ENCODE peak calls at places on chromosomes 4 and X, in four cellular contexts. One of them, this sample, is unnamed.

GRCh38 chr4:159291176-159291575 is 188.3 kb downstream of the RAPGEF2 start:
- DNase-seq in Peyer's patch: no peak
- DNase-seq in gastrocnemius medialis: no peak
- DNase-seq in aorta: no peak
- DNase-seq in this sample: no peak

GRCh38 chr4:94332983-94333590 is 9.5 kb downstream of the HPGDS start:
- DNase-seq in Peyer's patch: no peak
- DNase-seq in gastrocnemius medialis: no peak
- DNase-seq in aorta: no peak
- DNase-seq in this sample: no peak

GRCh38 chr4:170030121-170030520 is 3.9 kb upstream of the MFAP3L start:
- DNase-seq in Peyer's patch: no peak
- DNase-seq in gastrocnemius medialis: no peak
- DNase-seq in aorta: no peak
- DNase-seq in this sample: no peak

GRCh38 chr4:113384600-113384999 is 335.1 kb downstream of the ANK2 start:
- DNase-seq in Peyer's patch: no peak
- DNase-seq in gastrocnemius medialis: no peak
- DNase-seq in aorta: no peak
- DNase-seq in this sample: no peak

GRCh38 chrX:76148753-76149152 is 24.1 kb upstream of the PBDC1 start:
- DNase-seq in Peyer's patch: peak; percentile 63
- DNase-seq in gastrocnemius medialis: no peak
- DNase-seq in aorta: peak; percentile 52
- DNase-seq in this sample: peak; percentile 27

GRCh38 chr4:2417765-2418651 is at the start of gene ZFYVE28:
- DNase-seq in Peyer's patch: no peak
- DNase-seq in gastrocnemius medialis: no peak
- DNase-seq in aorta: peak; percentile 70
- DNase-seq in this sample: peak; percentile 36

GRCh38 chr4:8332891-8333331 is 63.4 kb downstream of the HTRA3 start:
- DNase-seq in Peyer's patch: no peak
- DNase-seq in gastrocnemius medialis: no peak
- DNase-seq in aorta: peak; percentile 21
- DNase-seq in this sample: peak; percentile 1

GRCh38 chr4:3777669-3778068 is 11.5 kb downstream of the ADRA2C start:
- DNase-seq in Peyer's patch: no peak
- DNase-seq in gastrocnemius medialis: no peak
- DNase-seq in aorta: no peak
- DNase-seq in this sample: no peak

GRCh38 chr4:10664408-10664807 is 20.2 kb downstream of the CLNK start:
- DNase-seq in Peyer's patch: no peak
- DNase-seq in gastrocnemius medialis: no peak
- DNase-seq in aorta: peak; percentile 77
- DNase-seq in this sample: no peak

GRCh38 chrX:6448003-6448402 is 86.9 kb downstream of the VCX3A start:
- DNase-seq in Peyer's patch: no peak
- DNase-seq in gastrocnemius medialis: no peak
- DNase-seq in aorta: no peak
- DNase-seq in this sample: no peak

GRCh38 chr4:150012851-150013360 is 65.3 kb upstream of the DCLK2 start:
- DNase-seq in Peyer's patch: no peak
- DNase-seq in gastrocnemius medialis: no peak
- DNase-seq in aorta: no peak
- DNase-seq in this sample: no peak

GRCh38 chrX:88883205-88883604 is 136.2 kb downstream of the CPXCR1 start:
- DNase-seq in Peyer's patch: no peak
- DNase-seq in gastrocnemius medialis: no peak
- DNase-seq in aorta: no peak
- DNase-seq in this sample: no peak

GRCh38 chrX:9611436-9612145 is 146.7 kb downstream of the TBL1X start:
- DNase-seq in Peyer's patch: no peak
- DNase-seq in gastrocnemius medialis: no peak
- DNase-seq in aorta: no peak
- DNase-seq in this sample: peak; percentile 14

GRCh38 chr4:110003401-110004187 is 90.9 kb downstream of the EGF start:
- DNase-seq in Peyer's patch: no peak
- DNase-seq in gastrocnemius medialis: no peak
- DNase-seq in aorta: no peak
- DNase-seq in this sample: no peak

GRCh38 chrX:146186540-146186939 is 368.9 kb downstream of the SLITRK2 start:
- DNase-seq in Peyer's patch: no peak
- DNase-seq in gastrocnemius medialis: no peak
- DNase-seq in aorta: no peak
- DNase-seq in this sample: no peak

GRCh38 chr4:100190643-100191600 is 654 bp upstream of the DDIT4L start:
- DNase-seq in Peyer's patch: no peak
- DNase-seq in gastrocnemius medialis: no peak
- DNase-seq in aorta: no peak
- DNase-seq in this sample: peak; percentile 74

GRCh38 chrX:119375561-119375960 is 23.6 kb upstream of the SLC25A43 start:
- DNase-seq in Peyer's patch: no peak
- DNase-seq in gastrocnemius medialis: no peak
- DNase-seq in aorta: no peak
- DNase-seq in this sample: no peak

GRCh38 chrX:1388651-1389050 is 3.3 kb downstream of the SLC25A6 start:
- DNase-seq in Peyer's patch: no peak
- DNase-seq in gastrocnemius medialis: no peak
- DNase-seq in aorta: peak; percentile 4
- DNase-seq in this sample: no peak

GRCh38 chrX:22109442-22109841 is 77.3 kb downstream of the PHEX start:
- DNase-seq in Peyer's patch: no peak
- DNase-seq in gastrocnemius medialis: no peak
- DNase-seq in aorta: no peak
- DNase-seq in this sample: no peak

GRCh38 chr4:69995526-69996016 is at the start of gene STATH:
- DNase-seq in Peyer's patch: no peak
- DNase-seq in gastrocnemius medialis: no peak
- DNase-seq in aorta: no peak
- DNase-seq in this sample: no peak

GRCh38 chr4:56468097-56468422 is 643 bp downstream of the SRP72 start:
- DNase-seq in Peyer's patch: peak; percentile 29
- DNase-seq in gastrocnemius medialis: no peak
- DNase-seq in aorta: no peak
- DNase-seq in this sample: peak; percentile 27

GRCh38 chr4:97530676-97531075 is 612.6 kb downstream of the STPG2 start:
- DNase-seq in Peyer's patch: no peak
- DNase-seq in gastrocnemius medialis: no peak
- DNase-seq in aorta: no peak
- DNase-seq in this sample: no peak

GRCh38 chr4:137417676-137418075 is 114.6 kb downstream of the PCDH18 start:
- DNase-seq in Peyer's patch: no peak
- DNase-seq in gastrocnemius medialis: no peak
- DNase-seq in aorta: no peak
- DNase-seq in this sample: no peak

GRCh38 chrX:20378291-20378920 is 111.7 kb upstream of the RPS6KA3 start:
- DNase-seq in Peyer's patch: no peak
- DNase-seq in gastrocnemius medialis: no peak
- DNase-seq in aorta: no peak
- DNase-seq in this sample: no peak

GRCh38 chrX:14964500-14964899 is 91.3 kb downstream of the MOSPD2 start:
- DNase-seq in Peyer's patch: no peak
- DNase-seq in gastrocnemius medialis: no peak
- DNase-seq in aorta: no peak
- DNase-seq in this sample: no peak

GRCh38 chrX:55623100-55623499 is at the start of gene FOXR2:
- DNase-seq in Peyer's patch: no peak
- DNase-seq in gastrocnemius medialis: no peak
- DNase-seq in aorta: no peak
- DNase-seq in this sample: no peak

GRCh38 chr4:156227321-156227720 is 273.7 kb upstream of the CTSO start:
- DNase-seq in Peyer's patch: no peak
- DNase-seq in gastrocnemius medialis: no peak
- DNase-seq in aorta: no peak
- DNase-seq in this sample: no peak

DNA sequence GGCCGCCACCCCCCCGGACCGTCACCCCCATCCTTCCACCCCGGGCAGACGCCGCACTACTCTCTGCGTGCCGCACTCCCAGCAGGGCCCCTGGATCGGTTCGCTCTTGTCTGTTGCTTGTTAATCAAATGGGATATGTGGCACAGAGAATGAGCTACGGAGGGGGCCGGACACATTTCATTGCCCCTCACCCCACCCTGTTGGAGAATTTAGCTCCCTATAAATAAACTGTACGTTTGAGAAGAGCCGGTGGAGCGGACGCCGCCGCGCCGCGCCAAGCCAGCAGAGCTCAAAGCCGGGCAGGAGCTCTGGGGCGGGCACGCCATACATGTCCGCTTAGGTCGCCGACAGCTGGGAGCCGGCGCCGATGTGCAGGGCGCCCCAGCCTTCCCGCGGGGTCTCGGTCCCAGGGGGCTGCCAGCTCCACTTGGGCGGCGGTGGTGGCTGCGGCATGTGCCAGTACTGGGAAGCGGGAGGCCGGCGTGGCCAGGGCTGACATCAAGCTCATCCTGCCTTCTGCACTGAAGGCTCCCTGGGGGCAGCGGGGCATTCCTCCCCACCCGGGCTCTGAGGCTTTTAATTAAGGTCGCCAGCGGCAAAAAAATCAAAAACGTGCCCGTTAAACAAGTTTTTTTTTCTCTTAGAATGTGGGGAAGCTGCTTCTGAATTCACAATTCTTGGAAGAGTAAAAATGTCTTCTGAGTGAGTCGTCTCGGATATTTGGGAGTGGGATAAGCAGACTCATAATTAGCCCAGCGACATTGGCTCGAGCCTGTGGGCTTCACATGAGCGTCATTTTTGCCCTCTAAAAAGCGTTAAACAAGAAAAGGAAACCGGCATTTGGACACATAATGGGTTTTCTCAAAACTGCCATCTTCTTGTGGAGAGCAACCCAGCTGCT is 1.1 kb upstream of the PCDH19 start:
- DNase-seq in Peyer's patch: no peak
- DNase-seq in gastrocnemius medialis: no peak
- DNase-seq in aorta: no peak
- DNase-seq in this sample: no peak
- H3K27me3 ChIP-seq in Peyer's patch: no peaks in the 10 kb centered on the region
- H3K27me3 ChIP-seq in gastrocnemius medialis: peaks cover 1% of the 10 kb centered on the region
- H3K27me3 ChIP-seq in aorta: no peaks in the 10 kb centered on the region
- H3K27me3 ChIP-seq in this sample: peaks cover 85% of the 10 kb centered on the region

DNA sequence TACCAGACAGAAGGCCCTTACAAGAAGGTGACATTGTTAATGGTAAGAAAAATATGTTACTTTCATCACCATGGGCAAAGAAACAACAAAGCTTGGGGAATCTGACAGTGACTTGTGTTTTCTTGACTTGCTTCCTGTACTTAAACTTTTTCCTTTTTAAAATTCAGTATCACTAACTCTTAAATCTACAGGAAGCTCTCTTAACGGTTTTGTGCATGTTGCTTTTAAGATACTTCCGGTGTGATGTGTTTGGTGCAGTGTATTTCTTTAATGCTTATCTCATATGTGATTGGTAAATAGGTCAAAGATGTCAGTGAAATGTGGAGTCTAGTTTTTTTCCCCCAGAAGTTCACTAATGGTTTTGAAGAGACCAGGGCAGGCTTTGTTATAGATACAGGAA is 45.2 kb downstream of the ADH5 start:
- DNase-seq in Peyer's patch: no peak
- DNase-seq in gastrocnemius medialis: no peak
- DNase-seq in aorta: no peak
- DNase-seq in this sample: no peak
- H3K36me3 ChIP-seq in Peyer's patch: peaks cover 4% of the 10 kb centered on the region
- H3K36me3 ChIP-seq in gastrocnemius medialis: peaks cover 21% of the 10 kb centered on the region
- H3K36me3 ChIP-seq in aorta: peaks cover 2% of the 10 kb centered on the region
- H3K36me3 ChIP-seq in this sample: peaks cover 24% of the 10 kb centered on the region

DNA sequence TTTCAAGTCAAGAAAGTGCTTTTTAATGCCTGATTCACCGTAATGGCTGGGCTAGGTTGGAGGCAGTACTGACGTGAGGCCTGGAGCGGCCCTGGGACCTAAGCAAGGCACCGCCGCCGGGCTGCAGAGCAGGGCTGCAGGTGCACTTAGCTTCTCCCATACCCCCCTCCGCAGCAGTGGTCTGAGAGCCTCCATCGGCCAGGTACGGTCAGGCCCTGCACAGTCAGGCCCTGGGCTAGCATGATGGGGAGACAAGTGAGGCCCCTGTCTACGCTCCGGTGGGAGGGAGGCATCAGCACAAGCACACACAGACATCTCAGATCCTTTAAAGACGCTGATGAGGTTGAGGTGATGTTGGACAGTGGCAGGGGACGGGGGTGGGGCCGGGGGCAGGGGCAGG is 4.7 kb downstream of the MAEA start:
- DNase-seq in Peyer's patch: no peak
- DNase-seq in gastrocnemius medialis: no peak
- DNase-seq in aorta: peak; percentile 39
- DNase-seq in this sample: no peak
- H3K27me3 ChIP-seq in Peyer's patch: no peaks in the 10 kb centered on the region
- H3K27me3 ChIP-seq in gastrocnemius medialis: no peaks in the 10 kb centered on the region
- H3K27me3 ChIP-seq in aorta: no peaks in the 10 kb centered on the region
- H3K27me3 ChIP-seq in this sample: no peaks in the 10 kb centered on the region

GRCh38 chr4:20319785-20320184 is 68.1 kb downstream of the SLIT2 start:
- DNase-seq in Peyer's patch: no peak
- DNase-seq in gastrocnemius medialis: no peak
- DNase-seq in aorta: no peak
- DNase-seq in this sample: no peak
- H3K36me3 ChIP-seq in Peyer's patch: no peaks in the 10 kb centered on the region
- H3K36me3 ChIP-seq in gastrocnemius medialis: no peaks in the 10 kb centered on the region
- H3K36me3 ChIP-seq in aorta: no peaks in the 10 kb centered on the region
- H3K36me3 ChIP-seq in this sample: no peaks in the 10 kb centered on the region

DNA sequence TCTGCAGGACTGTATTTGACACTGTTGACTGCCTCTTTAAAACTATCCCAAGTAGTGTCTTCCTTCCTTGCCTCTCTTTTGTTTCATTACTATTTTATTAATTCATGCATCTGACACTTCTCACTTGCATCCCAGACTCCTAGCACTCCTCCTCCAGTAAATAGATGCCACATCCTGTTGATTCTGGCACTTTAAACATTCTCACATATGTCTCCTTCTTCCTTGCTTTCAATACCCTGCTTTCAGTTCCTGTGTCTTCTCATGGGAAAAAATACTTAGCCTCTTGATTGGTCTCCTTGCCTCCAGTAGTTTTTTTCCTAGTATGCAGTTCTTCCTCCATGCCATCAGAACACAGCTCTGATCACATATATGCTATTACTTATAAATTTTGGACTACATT is 5.1 kb downstream of the RNF128 start:
- DNase-seq in Peyer's patch: no peak
- DNase-seq in gastrocnemius medialis: no peak
- DNase-seq in aorta: no peak
- DNase-seq in this sample: no peak
- H3K27me3 ChIP-seq in Peyer's patch: no peaks in the 10 kb centered on the region
- H3K27me3 ChIP-seq in gastrocnemius medialis: no peaks in the 10 kb centered on the region
- H3K27me3 ChIP-seq in aorta: no peaks in the 10 kb centered on the region
- H3K27me3 ChIP-seq in this sample: peaks cover 43% of the 10 kb centered on the region

DNA sequence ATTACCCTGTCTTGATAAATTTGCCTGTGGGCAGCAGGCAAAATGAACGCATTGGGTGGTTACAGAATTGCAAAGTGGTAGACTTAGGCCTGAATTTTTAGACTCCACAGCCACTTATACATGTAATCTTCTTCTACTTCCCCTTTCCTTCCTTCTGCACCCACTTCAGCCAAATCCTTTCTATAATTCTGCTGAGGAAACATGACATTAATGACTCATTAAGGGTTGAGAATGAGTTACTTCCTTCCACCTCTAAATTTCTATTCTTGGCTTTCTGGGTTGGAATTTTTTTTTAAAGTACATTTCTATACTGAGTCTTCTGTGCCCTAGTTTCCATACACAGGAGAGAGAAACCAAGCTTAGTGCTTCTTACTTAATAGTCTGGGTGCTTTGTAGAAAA is 10.1 kb downstream of the PAPSS1 start:
- DNase-seq in Peyer's patch: no peak
- DNase-seq in gastrocnemius medialis: no peak
- DNase-seq in aorta: no peak
- DNase-seq in this sample: no peak
- H3K36me3 ChIP-seq in Peyer's patch: no peaks in the 10 kb centered on the region
- H3K36me3 ChIP-seq in gastrocnemius medialis: no peaks in the 10 kb centered on the region
- H3K36me3 ChIP-seq in aorta: no peaks in the 10 kb centered on the region
- H3K36me3 ChIP-seq in this sample: peaks cover 61% of the 10 kb centered on the region

GRCh38 chrX:26848511-26848910 is 614.6 kb downstream of the PPP4R3C start:
- DNase-seq in Peyer's patch: no peak
- DNase-seq in gastrocnemius medialis: no peak
- DNase-seq in aorta: no peak
- DNase-seq in this sample: no peak
- H3K27me3 ChIP-seq in Peyer's patch: no peaks in the 10 kb centered on the region
- H3K27me3 ChIP-seq in gastrocnemius medialis: no peaks in the 10 kb centered on the region
- H3K27me3 ChIP-seq in aorta: no peaks in the 10 kb centered on the region
- H3K27me3 ChIP-seq in this sample: no peaks in the 10 kb centered on the region